ENCODE peak calls at places on chromosomes 7 and 10, in four cellular contexts. One of them, this sample, is unnamed.

GRCh38 chr7:139231513-139232376 is 708 bp downstream of the UBN2 start:
- DNase-seq in EL: peak
- DNase-seq in dermis blood vessel endothelial cell: peak
- DNase-seq in GM10248: peak
- DNase-seq in this sample: peak

GRCh38 chr10:127195571-127196226 is 692 bp downstream of the INSYN2A start:
- DNase-seq in EL: no peak
- DNase-seq in dermis blood vessel endothelial cell: peak
- DNase-seq in GM10248: no peak
- DNase-seq in this sample: peak

GRCh38 chr7:45525057-45525456 is 49.1 kb upstream of the ADCY1 start:
- DNase-seq in EL: no peak
- DNase-seq in dermis blood vessel endothelial cell: no peak
- DNase-seq in GM10248: no peak
- DNase-seq in this sample: no peak

GRCh38 chr7:47535704-47536628 is 45.9 kb downstream of the TNS3 start:
- DNase-seq in EL: no peak
- DNase-seq in dermis blood vessel endothelial cell: no peak
- DNase-seq in GM10248: no peak
- DNase-seq in this sample: peak

GRCh38 chr7:68929712-68930395 is 668.4 kb upstream of the AUTS2 start:
- DNase-seq in EL: no peak
- DNase-seq in dermis blood vessel endothelial cell: no peak
- DNase-seq in GM10248: no peak
- DNase-seq in this sample: no peak

GRCh38 chr7:66642186-66642585 is 13.5 kb downstream of the KCTD7 start:
- DNase-seq in EL: no peak
- DNase-seq in dermis blood vessel endothelial cell: no peak
- DNase-seq in GM10248: no peak
- DNase-seq in this sample: no peak

GRCh38 chr10:24759706-24760105 is 36.0 kb upstream of the ARHGAP21 start:
- DNase-seq in EL: no peak
- DNase-seq in dermis blood vessel endothelial cell: no peak
- DNase-seq in GM10248: no peak
- DNase-seq in this sample: no peak

GRCh38 chr7:138886501-138886917 is 88.5 kb upstream of the ATP6V0A4 start:
- DNase-seq in EL: peak
- DNase-seq in dermis blood vessel endothelial cell: peak
- DNase-seq in GM10248: peak
- DNase-seq in this sample: peak

GRCh38 chr10:97761331-97761865 is 10.4 kb downstream of the SFRP5 start:
- DNase-seq in EL: no peak
- DNase-seq in dermis blood vessel endothelial cell: no peak
- DNase-seq in GM10248: no peak
- DNase-seq in this sample: no peak

GRCh38 chr10:71085689-71086438 is 126.5 kb upstream of the UNC5B start:
- DNase-seq in EL: no peak
- DNase-seq in dermis blood vessel endothelial cell: no peak
- DNase-seq in GM10248: peak
- DNase-seq in this sample: no peak

GRCh38 chr7:23093546-23093945 is 12.0 kb upstream of the KLHL7 start:
- DNase-seq in EL: peak
- DNase-seq in dermis blood vessel endothelial cell: no peak
- DNase-seq in GM10248: no peak
- DNase-seq in this sample: peak

GRCh38 chr10:107091126-107091525 is 73.4 kb downstream of the SORCS1 start:
- DNase-seq in EL: no peak
- DNase-seq in dermis blood vessel endothelial cell: no peak
- DNase-seq in GM10248: no peak
- DNase-seq in this sample: no peak

GRCh38 chr10:15367296-15367830 is 3.7 kb downstream of the FAM171A1 start:
- DNase-seq in EL: no peak
- DNase-seq in dermis blood vessel endothelial cell: no peak
- DNase-seq in GM10248: no peak
- DNase-seq in this sample: no peak

GRCh38 chr10:76036410-76036940 is 605.1 kb downstream of the LRMDA start:
- DNase-seq in EL: peak
- DNase-seq in dermis blood vessel endothelial cell: peak
- DNase-seq in GM10248: peak
- DNase-seq in this sample: peak

GRCh38 chr10:105468769-105469168 is 827.7 kb downstream of the SORCS3 start:
- DNase-seq in EL: no peak
- DNase-seq in dermis blood vessel endothelial cell: no peak
- DNase-seq in GM10248: no peak
- DNase-seq in this sample: no peak

GRCh38 chr10:103578782-103579382 is 85.4 kb downstream of the NEURL1 start:
- DNase-seq in EL: no peak
- DNase-seq in dermis blood vessel endothelial cell: no peak
- DNase-seq in GM10248: peak
- DNase-seq in this sample: peak

GRCh38 chr7:132743974-132744373 is 167.7 kb upstream of the PLXNA4 start:
- DNase-seq in EL: no peak
- DNase-seq in dermis blood vessel endothelial cell: peak
- DNase-seq in GM10248: no peak
- DNase-seq in this sample: no peak

GRCh38 chr7:71077743-71078476 is 54.0 kb upstream of the GALNT17 start:
- DNase-seq in EL: no peak
- DNase-seq in dermis blood vessel endothelial cell: no peak
- DNase-seq in GM10248: no peak
- DNase-seq in this sample: no peak

GRCh38 chr7:82443044-82443800 is at the start of gene CACNA2D1:
- DNase-seq in EL: peak
- DNase-seq in dermis blood vessel endothelial cell: peak
- DNase-seq in GM10248: peak
- DNase-seq in this sample: peak

GRCh38 chr7:96823274-96823673 is 113.6 kb upstream of the SEM1 start:
- DNase-seq in EL: peak
- DNase-seq in dermis blood vessel endothelial cell: no peak
- DNase-seq in GM10248: no peak
- DNase-seq in this sample: peak

GRCh38 chr10:73591578-73591902 is 398 bp upstream of the USP54 start:
- DNase-seq in EL: peak
- DNase-seq in dermis blood vessel endothelial cell: no peak
- DNase-seq in GM10248: no peak
- DNase-seq in this sample: no peak

GRCh38 chr7:70698219-70698832 is 433.6 kb upstream of the GALNT17 start:
- DNase-seq in EL: peak
- DNase-seq in dermis blood vessel endothelial cell: peak
- DNase-seq in GM10248: peak
- DNase-seq in this sample: peak

GRCh38 chr7:8184241-8184640 is 77.7 kb downstream of the ICA1 start:
- DNase-seq in EL: no peak
- DNase-seq in dermis blood vessel endothelial cell: no peak
- DNase-seq in GM10248: no peak
- DNase-seq in this sample: no peak

GRCh38 chr10:127577376-127577775 is 28.3 kb downstream of the NPS start:
- DNase-seq in EL: no peak
- DNase-seq in dermis blood vessel endothelial cell: peak
- DNase-seq in GM10248: no peak
- DNase-seq in this sample: no peak

GRCh38 chr10:15579605-15580004 is 140.1 kb downstream of the ITGA8 start:
- DNase-seq in EL: peak
- DNase-seq in dermis blood vessel endothelial cell: peak
- DNase-seq in GM10248: no peak
- DNase-seq in this sample: no peak

GRCh38 chr7:7554647-7555575 is 11.8 kb upstream of the MIOS start:
- DNase-seq in EL: no peak
- DNase-seq in dermis blood vessel endothelial cell: no peak
- DNase-seq in GM10248: no peak
- DNase-seq in this sample: no peak

GRCh38 chr7:93973134-93973533 is 31.0 kb downstream of the BET1 start:
- DNase-seq in EL: peak
- DNase-seq in dermis blood vessel endothelial cell: no peak
- DNase-seq in GM10248: no peak
- DNase-seq in this sample: no peak

GRCh38 chr10:31586708-31587107 is 267.7 kb downstream of the ZEB1 start:
- DNase-seq in EL: no peak
- DNase-seq in dermis blood vessel endothelial cell: no peak
- DNase-seq in GM10248: no peak
- DNase-seq in this sample: no peak

GRCh38 chr10:97028126-97028831 is 157.5 kb downstream of the SLIT1 start:
- DNase-seq in EL: peak
- DNase-seq in dermis blood vessel endothelial cell: no peak
- DNase-seq in GM10248: no peak
- DNase-seq in this sample: peak

GRCh38 chr7:55074008-55074499 is 55.2 kb downstream of the EGFR start:
- DNase-seq in EL: peak
- DNase-seq in dermis blood vessel endothelial cell: peak
- DNase-seq in GM10248: peak
- DNase-seq in this sample: peak

GRCh38 chr10:126935263-126935946 is 30.2 kb downstream of the DOCK1 start:
- DNase-seq in EL: peak
- DNase-seq in dermis blood vessel endothelial cell: peak
- DNase-seq in GM10248: no peak
- DNase-seq in this sample: peak

GRCh38 chr7:23347682-23348180 is 48.6 kb downstream of the MALSU1 start:
- DNase-seq in EL: peak
- DNase-seq in dermis blood vessel endothelial cell: peak
- DNase-seq in GM10248: peak
- DNase-seq in this sample: peak

GRCh38 chr7:37275086-37275485 is 173.6 kb downstream of the ELMO1 start:
- DNase-seq in EL: no peak
- DNase-seq in dermis blood vessel endothelial cell: no peak
- DNase-seq in GM10248: no peak
- DNase-seq in this sample: no peak

This sample was measured in Daoy.